ENCODE peak calls at places on chromosomes 3 and 15, in six cellular contexts. One of them, this sample, is unnamed.

GRCh38 chr3:128280466-128281455 is 127.5 kb downstream of the EEFSEC start:
- DNase-seq in thyroid gland: no peak
- DNase-seq in endodermal cell: peak; percentile 92
- DNase-seq in psoas muscle: no peak
- DNase-seq in uterus: no peak
- DNase-seq in GM12878: no peak
- DNase-seq in this sample: peak; percentile 6

GRCh38 chr3:99872633-99873254 is 55.1 kb downstream of the CMSS1 start:
- DNase-seq in GM12878: peak; percentile 50
- DNase-seq in endodermal cell: no peak
- DNase-seq in thyroid gland: no peak
- DNase-seq in psoas muscle: no peak
- DNase-seq in uterus: no peak
- DNase-seq in this sample: no peak

GRCh38 chr3:122312826-122313225 is 12.2 kb upstream of the CSTA start:
- DNase-seq in uterus: no peak
- DNase-seq in thyroid gland: no peak
- DNase-seq in psoas muscle: no peak
- DNase-seq in endodermal cell: no peak
- DNase-seq in GM12878: no peak
- DNase-seq in this sample: no peak

GRCh38 chr15:58447244-58448010 is 15.6 kb downstream of the LIPC start:
- DNase-seq in psoas muscle: no peak
- DNase-seq in uterus: no peak
- DNase-seq in endodermal cell: no peak
- DNase-seq in GM12878: no peak
- DNase-seq in thyroid gland: peak; percentile 41
- DNase-seq in this sample: no peak

GRCh38 chr3:877001-877400 is 215.8 kb upstream of the CNTN6 start:
- DNase-seq in endodermal cell: no peak
- DNase-seq in thyroid gland: no peak
- DNase-seq in GM12878: no peak
- DNase-seq in psoas muscle: no peak
- DNase-seq in uterus: no peak
- DNase-seq in this sample: no peak

GRCh38 chr15:77622212-77622941 is 10.3 kb downstream of the LINGO1 start:
- DNase-seq in uterus: no peak
- DNase-seq in endodermal cell: peak; percentile 71
- DNase-seq in psoas muscle: no peak
- DNase-seq in thyroid gland: peak; percentile 17
- DNase-seq in GM12878: no peak
- DNase-seq in this sample: no peak

GRCh38 chr3:148534089-148534988 is 163.4 kb upstream of the AGTR1 start:
- DNase-seq in GM12878: no peak
- DNase-seq in thyroid gland: no peak
- DNase-seq in endodermal cell: no peak
- DNase-seq in uterus: no peak
- DNase-seq in psoas muscle: no peak
- DNase-seq in this sample: no peak

GRCh38 chr3:160384639-160385312 is 14.2 kb downstream of the IFT80 start:
- DNase-seq in uterus: no peak
- DNase-seq in thyroid gland: peak; percentile 69
- DNase-seq in endodermal cell: no peak
- DNase-seq in psoas muscle: no peak
- DNase-seq in GM12878: no peak
- DNase-seq in this sample: peak; percentile 45

GRCh38 chr3:106610362-106610997 is 741.7 kb upstream of the CBLB start:
- DNase-seq in thyroid gland: no peak
- DNase-seq in uterus: no peak
- DNase-seq in GM12878: no peak
- DNase-seq in endodermal cell: no peak
- DNase-seq in psoas muscle: no peak
- DNase-seq in this sample: no peak

GRCh38 chr3:70233112-70233511 is 79.3 kb downstream of the MDFIC2 start:
- DNase-seq in endodermal cell: no peak
- DNase-seq in psoas muscle: no peak
- DNase-seq in uterus: no peak
- DNase-seq in GM12878: no peak
- DNase-seq in thyroid gland: no peak
- DNase-seq in this sample: no peak

GRCh38 chr3:141328286-141329166 is 39.8 kb upstream of the ZBTB38 start:
- DNase-seq in GM12878: peak; percentile 68
- DNase-seq in endodermal cell: no peak
- DNase-seq in uterus: no peak
- DNase-seq in thyroid gland: no peak
- DNase-seq in psoas muscle: no peak
- DNase-seq in this sample: no peak

GRCh38 chr3:179071161-179071568 is 444 bp downstream of the ZMAT3 start:
- DNase-seq in psoas muscle: no peak
- DNase-seq in endodermal cell: no peak
- DNase-seq in uterus: no peak
- DNase-seq in GM12878: no peak
- DNase-seq in thyroid gland: no peak
- DNase-seq in this sample: no peak

GRCh38 chr3:46423588-46423987 is 16.5 kb downstream of the CCRL2 start:
- DNase-seq in thyroid gland: peak; percentile 19
- DNase-seq in psoas muscle: no peak
- DNase-seq in GM12878: no peak
- DNase-seq in uterus: no peak
- DNase-seq in endodermal cell: no peak
- DNase-seq in this sample: no peak

GRCh38 chr15:92020765-92021164 is 167.3 kb downstream of the SLCO3A1 start:
- DNase-seq in psoas muscle: no peak
- DNase-seq in endodermal cell: no peak
- DNase-seq in thyroid gland: no peak
- DNase-seq in GM12878: no peak
- DNase-seq in uterus: no peak
- DNase-seq in this sample: no peak

GRCh38 chr3:186241910-186242821 is 119.9 kb downstream of the DGKG start:
- DNase-seq in thyroid gland: peak; percentile 50
- DNase-seq in uterus: peak; percentile 23
- DNase-seq in GM12878: no peak
- DNase-seq in psoas muscle: peak; percentile 72
- DNase-seq in endodermal cell: peak; percentile 94
- DNase-seq in this sample: peak; percentile 70

GRCh38 chr3:88824646-88825303 is 282.6 kb upstream of the EPHA3 start:
- DNase-seq in endodermal cell: no peak
- DNase-seq in GM12878: no peak
- DNase-seq in uterus: no peak
- DNase-seq in psoas muscle: no peak
- DNase-seq in thyroid gland: no peak
- DNase-seq in this sample: no peak

GRCh38 chr3:100463002-100463401 is 29.4 kb upstream of the TMEM45A start:
- DNase-seq in psoas muscle: no peak
- DNase-seq in thyroid gland: peak; percentile 17
- DNase-seq in uterus: no peak
- DNase-seq in endodermal cell: peak; percentile 54
- DNase-seq in GM12878: peak; percentile 35
- DNase-seq in this sample: no peak

GRCh38 chr15:31111091-31111647 is 9.6 kb upstream of the TRPM1 start:
- DNase-seq in GM12878: no peak
- DNase-seq in psoas muscle: no peak
- DNase-seq in thyroid gland: no peak
- DNase-seq in endodermal cell: no peak
- DNase-seq in uterus: no peak
- DNase-seq in this sample: no peak

GRCh38 chr15:63401078-63401477 is 19.4 kb upstream of the CA12 start:
- DNase-seq in GM12878: no peak
- DNase-seq in psoas muscle: no peak
- DNase-seq in thyroid gland: no peak
- DNase-seq in uterus: no peak
- DNase-seq in endodermal cell: no peak
- DNase-seq in this sample: no peak

GRCh38 chr3:81749285-81749684 is 12.2 kb downstream of the GBE1 start:
- DNase-seq in psoas muscle: no peak
- DNase-seq in thyroid gland: no peak
- DNase-seq in uterus: no peak
- DNase-seq in GM12878: no peak
- DNase-seq in endodermal cell: no peak
- DNase-seq in this sample: no peak

GRCh38 chr3:156379327-156379726 is 175.6 kb downstream of the SSR3 start:
- DNase-seq in psoas muscle: no peak
- DNase-seq in uterus: no peak
- DNase-seq in endodermal cell: no peak
- DNase-seq in GM12878: no peak
- DNase-seq in thyroid gland: no peak
- DNase-seq in this sample: no peak

GRCh38 chr3:156381253-156381652 is 173.7 kb downstream of the SSR3 start:
- DNase-seq in endodermal cell: no peak
- DNase-seq in thyroid gland: no peak
- DNase-seq in GM12878: no peak
- DNase-seq in uterus: no peak
- DNase-seq in psoas muscle: no peak
- DNase-seq in this sample: no peak

GRCh38 chr3:156378871-156379270 is 176.0 kb downstream of the SSR3 start:
- DNase-seq in GM12878: no peak
- DNase-seq in endodermal cell: no peak
- DNase-seq in uterus: no peak
- DNase-seq in psoas muscle: no peak
- DNase-seq in thyroid gland: no peak
- DNase-seq in this sample: no peak

GRCh38 chr3:156383433-156384025 is 171.4 kb downstream of the SSR3 start:
- DNase-seq in uterus: peak; percentile 15
- DNase-seq in endodermal cell: no peak
- DNase-seq in GM12878: no peak
- DNase-seq in psoas muscle: no peak
- DNase-seq in thyroid gland: peak; percentile 73
- DNase-seq in this sample: no peak

DNA sequence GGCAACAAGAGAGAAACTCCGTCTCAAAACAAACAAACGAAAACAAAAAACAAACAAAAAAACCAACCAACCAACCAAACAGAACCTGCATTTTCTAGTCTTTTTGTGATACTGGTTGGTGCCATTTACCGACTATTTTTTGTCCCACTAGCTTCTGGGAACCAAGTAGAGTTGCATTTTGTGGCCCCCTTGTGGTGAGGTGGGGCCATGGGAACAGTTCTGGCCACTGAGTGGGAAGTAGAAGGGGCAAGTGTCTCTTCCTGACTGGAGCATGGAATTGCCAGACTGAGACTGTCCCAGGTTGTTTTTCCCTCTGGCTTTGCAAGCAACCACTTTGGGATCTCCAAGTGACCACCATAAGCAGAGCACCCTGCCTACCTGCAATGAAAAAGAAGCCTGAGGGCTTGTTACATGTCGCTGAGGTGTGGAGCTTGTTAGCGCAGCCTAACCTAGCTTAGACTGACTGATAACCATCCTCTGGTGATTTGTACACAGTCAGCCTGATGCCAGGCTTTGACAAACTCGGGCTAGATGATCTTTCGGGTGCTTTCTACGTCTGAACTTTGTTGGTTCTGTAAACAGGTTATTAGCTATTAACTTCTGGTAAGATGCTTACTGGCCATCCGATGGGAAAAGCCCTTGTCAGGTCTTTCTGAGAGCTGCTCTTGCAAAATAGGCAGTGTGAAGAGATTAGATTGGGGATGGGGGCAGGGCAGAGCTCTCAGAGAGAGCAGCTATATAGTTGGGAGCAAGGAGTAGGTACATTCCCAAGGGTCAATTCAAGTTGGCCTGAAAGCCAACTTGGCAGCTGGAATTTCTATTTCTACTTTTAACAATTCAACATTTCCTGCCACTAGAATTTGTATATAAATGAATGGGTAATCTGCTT is 172.2 kb downstream of the SSR3 start:
- DNase-seq in thyroid gland: peak; percentile 47
- DNase-seq in psoas muscle: no peak
- DNase-seq in GM12878: no peak
- DNase-seq in endodermal cell: peak; percentile 88
- DNase-seq in uterus: no peak
- DNase-seq in this sample: no peak
- H3K4me1 ChIP-seq in thyroid gland: peaks cover 42% of the 10 kb centered on the region
- H3K4me1 ChIP-seq in psoas muscle: no peaks in the 10 kb centered on the region
- H3K4me1 ChIP-seq in GM12878: no peaks in the 10 kb centered on the region
- H3K4me1 ChIP-seq in endodermal cell: no peaks in the 10 kb centered on the region
- H3K4me1 ChIP-seq in uterus: no peaks in the 10 kb centered on the region
- H3K4me1 ChIP-seq in this sample: peaks cover 5% of the 10 kb centered on the region

DNA sequence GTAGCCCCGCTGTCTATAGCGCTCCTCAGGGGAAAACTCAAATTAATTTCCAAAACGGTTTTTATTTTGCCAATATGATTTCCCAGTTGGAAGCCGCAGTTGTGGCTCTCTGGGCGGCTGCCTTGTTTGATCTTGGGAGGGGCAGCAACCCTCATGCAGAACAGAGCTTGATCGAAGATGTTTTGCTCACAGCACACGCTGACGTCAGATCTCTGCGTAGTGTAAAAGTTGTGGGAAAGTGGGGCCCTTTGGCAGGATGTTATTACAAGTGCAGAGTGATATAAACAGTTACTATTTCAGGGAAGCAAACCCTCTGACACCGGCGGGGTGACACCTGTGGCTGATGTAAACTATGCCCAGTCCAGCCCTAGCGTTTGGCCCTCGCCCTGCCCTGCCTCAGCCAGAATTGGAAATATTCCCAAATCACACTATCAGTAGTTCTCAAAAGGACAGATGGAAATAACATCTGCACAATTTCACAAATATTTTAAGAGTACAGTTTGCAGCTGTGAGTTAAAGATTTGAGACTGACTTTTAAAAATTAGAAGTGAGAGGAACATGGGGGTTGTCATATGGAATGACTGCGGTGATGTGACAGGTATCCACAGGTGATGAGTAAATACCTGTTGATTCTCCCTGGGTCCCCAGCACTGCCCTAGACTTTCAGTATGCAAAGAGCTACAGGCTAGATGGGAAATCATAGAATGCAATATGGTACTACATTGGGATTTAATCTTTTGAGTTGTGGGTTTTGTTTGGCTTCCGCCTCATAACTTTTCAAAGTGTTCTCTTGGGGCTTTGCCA is 1.7 kb downstream of the SYNM start:
- DNase-seq in thyroid gland: no peak
- DNase-seq in uterus: no peak
- DNase-seq in endodermal cell: peak; percentile 44
- DNase-seq in GM12878: no peak
- DNase-seq in psoas muscle: no peak
- DNase-seq in this sample: no peak
- H3K27me3 ChIP-seq in thyroid gland: no peaks in the 10 kb centered on the region
- H3K27me3 ChIP-seq in uterus: no peaks in the 10 kb centered on the region
- H3K27me3 ChIP-seq in endodermal cell: peaks cover 32% of the 10 kb centered on the region
- H3K27me3 ChIP-seq in GM12878: no peaks in the 10 kb centered on the region
- H3K27me3 ChIP-seq in psoas muscle: no peaks in the 10 kb centered on the region
- H3K27me3 ChIP-seq in this sample: peaks cover 2% of the 10 kb centered on the region

GRCh38 chr15:45187894-45188830 is at the start of gene SHF:
- DNase-seq in GM12878: no peak
- DNase-seq in psoas muscle: peak; percentile 57
- DNase-seq in uterus: peak; percentile 76
- DNase-seq in thyroid gland: peak; percentile 70
- DNase-seq in endodermal cell: peak; percentile 86
- DNase-seq in this sample: no peak
- H3K4me3 ChIP-seq in GM12878: peak within 1 kb of the TSS; percentile 80
- H3K4me3 ChIP-seq in psoas muscle: peak within 1 kb of the TSS; percentile 80
- H3K4me3 ChIP-seq in uterus: peak within 1 kb of the TSS; percentile 97
- H3K4me3 ChIP-seq in thyroid gland: peak within 1 kb of the TSS; percentile 46
- H3K4me3 ChIP-seq in endodermal cell: peak within 1 kb of the TSS; percentile 81
- H3K4me3 ChIP-seq in this sample: peak within 1 kb of the TSS; percentile 56

DNA sequence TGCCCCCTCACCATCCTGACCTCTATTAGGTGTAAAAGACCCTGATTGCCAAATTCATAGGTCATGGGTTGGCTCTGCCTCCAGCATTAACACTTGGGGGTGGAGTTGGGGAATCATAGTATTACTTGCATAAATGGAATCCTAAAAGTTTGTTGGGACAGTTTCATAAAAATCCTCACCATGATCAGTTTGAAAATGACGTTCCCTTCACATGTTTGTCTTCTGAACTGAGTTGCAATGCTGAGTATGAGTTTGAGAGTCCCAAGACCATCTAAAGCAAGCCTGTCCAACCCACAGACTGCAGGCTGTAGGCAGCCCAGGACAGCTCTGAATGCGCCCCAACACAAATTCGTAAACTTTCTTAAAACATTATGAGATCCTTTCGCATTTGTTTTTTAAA is 36.9 kb downstream of the FLNB start:
- DNase-seq in endodermal cell: no peak
- DNase-seq in thyroid gland: no peak
- DNase-seq in GM12878: no peak
- DNase-seq in uterus: no peak
- DNase-seq in psoas muscle: no peak
- DNase-seq in this sample: no peak
- H3K4me1 ChIP-seq in endodermal cell: peaks cover 39% of the 10 kb centered on the region
- H3K4me1 ChIP-seq in thyroid gland: peaks cover 85% of the 10 kb centered on the region
- H3K4me1 ChIP-seq in GM12878: peaks cover 38% of the 10 kb centered on the region
- H3K4me1 ChIP-seq in uterus: no peaks in the 10 kb centered on the region
- H3K4me1 ChIP-seq in psoas muscle: peaks cover 6% of the 10 kb centered on the region
- H3K4me1 ChIP-seq in this sample: peaks cover 7% of the 10 kb centered on the region

This sample was measured in lung.